ENCODE peak calls at places on chromosomes 11 and 22, in four cellular contexts. One of them, this sample, is unnamed.

GRCh38 chr22:37496651-37497599 is 10.7 kb upstream of the MFNG start:
- DNase-seq in lung: no peak
- DNase-seq in A673: peak
- DNase-seq in SK-MEL-5: no peak
- DNase-seq in this sample: no peak

GRCh38 chr11:107198490-107199007 is 180.3 kb upstream of the GUCY1A2 start:
- DNase-seq in lung: no peak
- DNase-seq in A673: no peak
- DNase-seq in SK-MEL-5: no peak
- DNase-seq in this sample: no peak

GRCh38 chr22:37519268-37520195 is at the start of gene CARD10:
- DNase-seq in lung: no peak
- DNase-seq in A673: no peak
- DNase-seq in SK-MEL-5: no peak
- DNase-seq in this sample: peak

GRCh38 chr11:121212696-121213567 is 79.6 kb upstream of the SC5D start:
- DNase-seq in lung: no peak
- DNase-seq in A673: no peak
- DNase-seq in SK-MEL-5: no peak
- DNase-seq in this sample: no peak

GRCh38 chr11:15565846-15566245 is 451.1 kb downstream of the INSC start:
- DNase-seq in lung: no peak
- DNase-seq in A673: no peak
- DNase-seq in SK-MEL-5: no peak
- DNase-seq in this sample: no peak

GRCh38 chr11:28017816-28018215 is 90.1 kb downstream of the KIF18A start:
- DNase-seq in lung: no peak
- DNase-seq in A673: no peak
- DNase-seq in SK-MEL-5: no peak
- DNase-seq in this sample: no peak

GRCh38 chr11:12249590-12250260 is 127.6 kb upstream of the PARVA start:
- DNase-seq in lung: peak
- DNase-seq in A673: no peak
- DNase-seq in SK-MEL-5: no peak
- DNase-seq in this sample: no peak

GRCh38 chr11:35334385-35335090 is 84.8 kb downstream of the SLC1A2 start:
- DNase-seq in lung: no peak
- DNase-seq in A673: no peak
- DNase-seq in SK-MEL-5: no peak
- DNase-seq in this sample: no peak

GRCh38 chr22:20551805-20552449 is 44.5 kb downstream of the MED15 start:
- DNase-seq in lung: no peak
- DNase-seq in A673: peak
- DNase-seq in SK-MEL-5: no peak
- DNase-seq in this sample: no peak

GRCh38 chr11:65476632-65477270 is 22.1 kb upstream of the MALAT1 start:
- DNase-seq in lung: no peak
- DNase-seq in A673: no peak
- DNase-seq in SK-MEL-5: no peak
- DNase-seq in this sample: no peak

GRCh38 chr11:64372021-64372420 is 13.1 kb downstream of the RPS6KA4 start:
- DNase-seq in lung: no peak
- DNase-seq in A673: no peak
- DNase-seq in SK-MEL-5: no peak
- DNase-seq in this sample: no peak

GRCh38 chr22:33034753-33035152 is 23.4 kb downstream of the SYN3 start:
- DNase-seq in lung: no peak
- DNase-seq in A673: no peak
- DNase-seq in SK-MEL-5: no peak
- DNase-seq in this sample: no peak

GRCh38 chr11:41281131-41281742 is 178.2 kb downstream of the LRRC4C start:
- DNase-seq in lung: no peak
- DNase-seq in A673: peak
- DNase-seq in SK-MEL-5: no peak
- DNase-seq in this sample: no peak

GRCh38 chr11:64060861-64061444 is 25.2 kb downstream of the FLRT1 start:
- DNase-seq in lung: peak
- DNase-seq in A673: peak
- DNase-seq in SK-MEL-5: no peak
- DNase-seq in this sample: no peak

GRCh38 chr11:108647701-108648527 is 17.0 kb upstream of the DDX10 start:
- DNase-seq in lung: peak
- DNase-seq in A673: peak
- DNase-seq in SK-MEL-5: peak
- DNase-seq in this sample: peak

GRCh38 chr11:592918-593317 is 16.6 kb downstream of the PHRF1 start:
- DNase-seq in lung: no peak
- DNase-seq in A673: no peak
- DNase-seq in SK-MEL-5: no peak
- DNase-seq in this sample: no peak

GRCh38 chr11:43944761-43945311 is 2.4 kb downstream of the C11orf96 start:
- DNase-seq in lung: peak
- DNase-seq in A673: peak
- DNase-seq in SK-MEL-5: peak
- DNase-seq in this sample: peak

This sample was measured in OCI-M1.